ENCODE peak calls at places on chromosome 16, in five cellular contexts. One of them, this sample, is unnamed.

GRCh38 chr16:2912330-2913199 is 834 bp downstream of the FLYWCH1 start:
- DNase-seq in NCI-H1930: no peak
- DNase-seq in psoas muscle: no peak
- DNase-seq in Panc1: no peak
- DNase-seq in skeletal muscle cell: no peak
- DNase-seq in this sample: peak

GRCh38 chr16:15874745-15875314 is 13.6 kb downstream of the CEP20 start:
- DNase-seq in NCI-H1930: peak
- DNase-seq in Panc1: peak
- DNase-seq in skeletal muscle cell: peak
- DNase-seq in psoas muscle: peak
- DNase-seq in this sample: peak

GRCh38 chr16:87303962-87304521 is 13.2 kb downstream of the C16orf95 start:
- DNase-seq in NCI-H1930: no peak
- DNase-seq in skeletal muscle cell: no peak
- DNase-seq in psoas muscle: no peak
- DNase-seq in Panc1: no peak
- DNase-seq in this sample: no peak

GRCh38 chr16:63890072-63890471 is 1231.8 kb downstream of the CDH11 start:
- DNase-seq in Panc1: no peak
- DNase-seq in psoas muscle: no peak
- DNase-seq in skeletal muscle cell: no peak
- DNase-seq in NCI-H1930: no peak
- DNase-seq in this sample: no peak

GRCh38 chr16:21116148-21116693 is 34.4 kb downstream of the DNAH3 start:
- DNase-seq in skeletal muscle cell: no peak
- DNase-seq in NCI-H1930: no peak
- DNase-seq in Panc1: no peak
- DNase-seq in psoas muscle: no peak
- DNase-seq in this sample: no peak

GRCh38 chr16:67089101-67089500 is 20.6 kb upstream of the PHAF1 start:
- DNase-seq in skeletal muscle cell: no peak
- DNase-seq in NCI-H1930: no peak
- DNase-seq in Panc1: no peak
- DNase-seq in psoas muscle: no peak
- DNase-seq in this sample: no peak

GRCh38 chr16:72873853-72874252 is 174.1 kb downstream of the ZFHX3 start:
- DNase-seq in skeletal muscle cell: no peak
- DNase-seq in psoas muscle: no peak
- DNase-seq in NCI-H1930: no peak
- DNase-seq in Panc1: no peak
- DNase-seq in this sample: no peak

GRCh38 chr16:11251525-11252481 is 4.2 kb downstream of the SOCS1 start:
- DNase-seq in Panc1: no peak
- DNase-seq in NCI-H1930: no peak
- DNase-seq in psoas muscle: no peak
- DNase-seq in skeletal muscle cell: peak
- DNase-seq in this sample: peak

GRCh38 chr16:76947694-76948093 is 243.3 kb upstream of the MON1B start:
- DNase-seq in Panc1: no peak
- DNase-seq in NCI-H1930: no peak
- DNase-seq in skeletal muscle cell: peak
- DNase-seq in psoas muscle: no peak
- DNase-seq in this sample: no peak

GRCh38 chr16:8678068-8678927 is 3.9 kb downstream of the ABAT start:
- DNase-seq in Panc1: no peak
- DNase-seq in skeletal muscle cell: peak
- DNase-seq in psoas muscle: no peak
- DNase-seq in NCI-H1930: no peak
- DNase-seq in this sample: peak

GRCh38 chr16:53704445-53704813 is 473 bp downstream of the FTO start:
- DNase-seq in Panc1: no peak
- DNase-seq in psoas muscle: no peak
- DNase-seq in NCI-H1930: no peak
- DNase-seq in skeletal muscle cell: no peak
- DNase-seq in this sample: no peak

GRCh38 chr16:54657058-54657708 is 273.5 kb upstream of the IRX5 start:
- DNase-seq in Panc1: peak
- DNase-seq in NCI-H1930: no peak
- DNase-seq in psoas muscle: no peak
- DNase-seq in skeletal muscle cell: no peak
- DNase-seq in this sample: no peak

GRCh38 chr16:23847938-23848337 is 12.2 kb downstream of the PRKCB start:
- DNase-seq in skeletal muscle cell: no peak
- DNase-seq in psoas muscle: no peak
- DNase-seq in NCI-H1930: no peak
- DNase-seq in Panc1: no peak
- DNase-seq in this sample: no peak

GRCh38 chr16:70705056-70705455 is 19.2 kb upstream of the MTSS2 start:
- DNase-seq in psoas muscle: no peak
- DNase-seq in Panc1: no peak
- DNase-seq in skeletal muscle cell: no peak
- DNase-seq in NCI-H1930: no peak
- DNase-seq in this sample: peak

GRCh38 chr16:22353188-22353919 is 21.1 kb downstream of the CDR2 start:
- DNase-seq in Panc1: no peak
- DNase-seq in NCI-H1930: no peak
- DNase-seq in skeletal muscle cell: peak
- DNase-seq in psoas muscle: no peak
- DNase-seq in this sample: peak

GRCh38 chr16:14634389-14634725 is 1.6 kb downstream of the BFAR start:
- DNase-seq in Panc1: no peak
- DNase-seq in skeletal muscle cell: no peak
- DNase-seq in psoas muscle: no peak
- DNase-seq in NCI-H1930: no peak
- DNase-seq in this sample: no peak

GRCh38 chr16:52896478-52897164 is 156.1 kb downstream of the CHD9NB start:
- DNase-seq in psoas muscle: no peak
- DNase-seq in Panc1: no peak
- DNase-seq in skeletal muscle cell: no peak
- DNase-seq in NCI-H1930: no peak
- DNase-seq in this sample: no peak

GRCh38 chr16:4972938-4973587 is 14.9 kb downstream of the SEC14L5 start:
- DNase-seq in psoas muscle: no peak
- DNase-seq in NCI-H1930: no peak
- DNase-seq in skeletal muscle cell: no peak
- DNase-seq in Panc1: no peak
- DNase-seq in this sample: no peak

GRCh38 chr16:49183911-49184310 is 97.7 kb downstream of the CBLN1 start:
- DNase-seq in skeletal muscle cell: no peak
- DNase-seq in Panc1: no peak
- DNase-seq in NCI-H1930: peak
- DNase-seq in psoas muscle: no peak
- DNase-seq in this sample: no peak

GRCh38 chr16:50166511-50167500 is 13.7 kb downstream of the TENT4B start:
- DNase-seq in Panc1: no peak
- DNase-seq in psoas muscle: no peak
- DNase-seq in NCI-H1930: no peak
- DNase-seq in skeletal muscle cell: no peak
- DNase-seq in this sample: no peak

GRCh38 chr16:89534147-89534788 is 26.1 kb downstream of the SPG7 start:
- DNase-seq in psoas muscle: no peak
- DNase-seq in Panc1: no peak
- DNase-seq in NCI-H1930: no peak
- DNase-seq in skeletal muscle cell: peak
- DNase-seq in this sample: peak

GRCh38 chr16:87062569-87063442 is 254.4 kb downstream of the C16orf95 start:
- DNase-seq in skeletal muscle cell: no peak
- DNase-seq in Panc1: peak
- DNase-seq in psoas muscle: peak
- DNase-seq in NCI-H1930: peak
- DNase-seq in this sample: no peak

GRCh38 chr16:7025616-7026190 is 306.9 kb upstream of the RBFOX1 start:
- DNase-seq in NCI-H1930: peak
- DNase-seq in psoas muscle: peak
- DNase-seq in Panc1: peak
- DNase-seq in skeletal muscle cell: no peak
- DNase-seq in this sample: no peak

GRCh38 chr16:10961231-10961630 is 16.9 kb downstream of the CLEC16A start:
- DNase-seq in Panc1: no peak
- DNase-seq in skeletal muscle cell: peak
- DNase-seq in NCI-H1930: no peak
- DNase-seq in psoas muscle: peak
- DNase-seq in this sample: no peak

GRCh38 chr16:47096297-47096696 is 47.4 kb downstream of the NETO2 start:
- DNase-seq in Panc1: no peak
- DNase-seq in skeletal muscle cell: no peak
- DNase-seq in NCI-H1930: no peak
- DNase-seq in psoas muscle: no peak
- DNase-seq in this sample: no peak

GRCh38 chr16:87584271-87584670 is 18.0 kb upstream of the JPH3 start:
- DNase-seq in psoas muscle: no peak
- DNase-seq in Panc1: no peak
- DNase-seq in skeletal muscle cell: no peak
- DNase-seq in NCI-H1930: no peak
- DNase-seq in this sample: no peak

GRCh38 chr16:72987480-72987901 is 60.4 kb downstream of the ZFHX3 start:
- DNase-seq in Panc1: no peak
- DNase-seq in NCI-H1930: no peak
- DNase-seq in skeletal muscle cell: no peak
- DNase-seq in psoas muscle: no peak
- DNase-seq in this sample: no peak

GRCh38 chr16:58843675-58844074 is 109.6 kb upstream of the GOT2 start:
- DNase-seq in Panc1: peak
- DNase-seq in skeletal muscle cell: peak
- DNase-seq in NCI-H1930: peak
- DNase-seq in psoas muscle: no peak
- DNase-seq in this sample: no peak

GRCh38 chr16:11459722-11460121 is 114.5 kb downstream of the RMI2 start:
- DNase-seq in NCI-H1930: no peak
- DNase-seq in psoas muscle: no peak
- DNase-seq in skeletal muscle cell: no peak
- DNase-seq in Panc1: no peak
- DNase-seq in this sample: no peak

GRCh38 chr16:23670137-23670776 is 8.4 kb upstream of the PLK1 start:
- DNase-seq in Panc1: no peak
- DNase-seq in NCI-H1930: no peak
- DNase-seq in skeletal muscle cell: peak
- DNase-seq in psoas muscle: no peak
- DNase-seq in this sample: peak

GRCh38 chr16:89392881-89393730 is 97.3 kb downstream of the ANKRD11 start:
- DNase-seq in psoas muscle: no peak
- DNase-seq in skeletal muscle cell: no peak
- DNase-seq in Panc1: no peak
- DNase-seq in NCI-H1930: no peak
- DNase-seq in this sample: no peak

GRCh38 chr16:23857901-23858300 is 22.1 kb downstream of the PRKCB start:
- DNase-seq in psoas muscle: no peak
- DNase-seq in skeletal muscle cell: no peak
- DNase-seq in NCI-H1930: no peak
- DNase-seq in Panc1: no peak
- DNase-seq in this sample: no peak

GRCh38 chr16:62950351-62950750 is 914.1 kb upstream of the CDH8 start:
- DNase-seq in NCI-H1930: no peak
- DNase-seq in skeletal muscle cell: no peak
- DNase-seq in psoas muscle: no peak
- DNase-seq in Panc1: no peak
- DNase-seq in this sample: no peak

GRCh38 chr16:88576307-88576706 is 6.1 kb downstream of the ZC3H18 start:
- DNase-seq in psoas muscle: no peak
- DNase-seq in skeletal muscle cell: no peak
- DNase-seq in NCI-H1930: no peak
- DNase-seq in Panc1: no peak
- DNase-seq in this sample: no peak

GRCh38 chr16:67406628-67407027 is 9.6 kb downstream of the ZDHHC1 start:
- DNase-seq in NCI-H1930: no peak
- DNase-seq in skeletal muscle cell: peak
- DNase-seq in Panc1: no peak
- DNase-seq in psoas muscle: no peak
- DNase-seq in this sample: peak

GRCh38 chr16:89779231-89779912 is 37.1 kb downstream of the FANCA start:
- DNase-seq in skeletal muscle cell: no peak
- DNase-seq in psoas muscle: no peak
- DNase-seq in Panc1: no peak
- DNase-seq in NCI-H1930: no peak
- DNase-seq in this sample: no peak

GRCh38 chr16:27516360-27516759 is 33.4 kb downstream of the GTF3C1 start:
- DNase-seq in Panc1: no peak
- DNase-seq in skeletal muscle cell: no peak
- DNase-seq in NCI-H1930: no peak
- DNase-seq in psoas muscle: no peak
- DNase-seq in this sample: no peak

GRCh38 chr16:48284772-48285409 is 37.6 kb upstream of the ABCC11 start:
- DNase-seq in skeletal muscle cell: no peak
- DNase-seq in psoas muscle: no peak
- DNase-seq in Panc1: no peak
- DNase-seq in NCI-H1930: no peak
- DNase-seq in this sample: no peak

GRCh38 chr16:29678691-29679267 is at the start of gene QPRT:
- DNase-seq in NCI-H1930: no peak
- DNase-seq in Panc1: no peak
- DNase-seq in skeletal muscle cell: peak
- DNase-seq in psoas muscle: no peak
- DNase-seq in this sample: no peak